ENCODE peak calls at places on chromosomes 11 and 22, in seven cellular contexts. One of them, this sample, is unnamed.

GRCh38 chr11:36447514-36447913 is 62.6 kb downstream of the TRAF6 start:
- DNase-seq in suprapubic skin: no peak
- DNase-seq in uterus: no peak
- DNase-seq in tibial artery: no peak
- DNase-seq in iPS DF 6.9: no peak
- DNase-seq in AG04450: no peak
- DNase-seq in transverse colon: no peak
- DNase-seq in this sample: no peak

GRCh38 chr11:64892838-64893193 is 14.4 kb upstream of the EHD1 start:
- DNase-seq in suprapubic skin: no peak
- DNase-seq in tibial artery: no peak
- DNase-seq in uterus: no peak
- DNase-seq in AG04450: no peak
- DNase-seq in iPS DF 6.9: no peak
- DNase-seq in transverse colon: no peak
- DNase-seq in this sample: no peak

GRCh38 chr11:11345099-11345498 is 8.0 kb downstream of the CSNK2A3 start:
- DNase-seq in tibial artery: no peak
- DNase-seq in suprapubic skin: no peak
- DNase-seq in iPS DF 6.9: no peak
- DNase-seq in AG04450: no peak
- DNase-seq in transverse colon: no peak
- DNase-seq in uterus: no peak
- DNase-seq in this sample: peak; percentile 80

GRCh38 chr11:90803366-90803765 is 580.5 kb upstream of the CHORDC1 start:
- DNase-seq in tibial artery: no peak
- DNase-seq in uterus: no peak
- DNase-seq in iPS DF 6.9: no peak
- DNase-seq in AG04450: no peak
- DNase-seq in suprapubic skin: no peak
- DNase-seq in transverse colon: no peak
- DNase-seq in this sample: no peak

GRCh38 chr11:65396769-65397745 is 10.6 kb downstream of the FRMD8 start:
- DNase-seq in suprapubic skin: no peak
- DNase-seq in transverse colon: no peak
- DNase-seq in iPS DF 6.9: no peak
- DNase-seq in uterus: no peak
- DNase-seq in AG04450: no peak
- DNase-seq in tibial artery: no peak
- DNase-seq in this sample: no peak

GRCh38 chr22:23251445-23252093 is 71.3 kb downstream of the BCR start:
- DNase-seq in AG04450: no peak
- DNase-seq in tibial artery: no peak
- DNase-seq in uterus: no peak
- DNase-seq in transverse colon: peak; percentile 43
- DNase-seq in suprapubic skin: no peak
- DNase-seq in iPS DF 6.9: no peak
- DNase-seq in this sample: no peak

GRCh38 chr22:33028191-33028700 is 29.9 kb downstream of the SYN3 start:
- DNase-seq in tibial artery: peak; percentile 25
- DNase-seq in suprapubic skin: no peak
- DNase-seq in AG04450: no peak
- DNase-seq in uterus: no peak
- DNase-seq in transverse colon: no peak
- DNase-seq in iPS DF 6.9: no peak
- DNase-seq in this sample: no peak

GRCh38 chr11:15149050-15149449 is 34.3 kb downstream of the INSC start:
- DNase-seq in iPS DF 6.9: no peak
- DNase-seq in tibial artery: no peak
- DNase-seq in uterus: no peak
- DNase-seq in AG04450: no peak
- DNase-seq in transverse colon: no peak
- DNase-seq in suprapubic skin: no peak
- DNase-seq in this sample: no peak

GRCh38 chr11:40722179-40722795 is 737.2 kb downstream of the LRRC4C start:
- DNase-seq in iPS DF 6.9: peak; percentile 43
- DNase-seq in AG04450: no peak
- DNase-seq in uterus: no peak
- DNase-seq in suprapubic skin: no peak
- DNase-seq in transverse colon: no peak
- DNase-seq in tibial artery: no peak
- DNase-seq in this sample: no peak

GRCh38 chr11:27447288-27447914 is 25.2 kb downstream of the LGR4 start:
- DNase-seq in AG04450: no peak
- DNase-seq in transverse colon: no peak
- DNase-seq in iPS DF 6.9: no peak
- DNase-seq in tibial artery: no peak
- DNase-seq in suprapubic skin: no peak
- DNase-seq in uterus: no peak
- DNase-seq in this sample: no peak

GRCh38 chr11:64745219-64745522 is 1.2 kb upstream of the RASGRP2 start:
- DNase-seq in iPS DF 6.9: no peak
- DNase-seq in transverse colon: peak; percentile 81
- DNase-seq in uterus: peak; percentile 64
- DNase-seq in tibial artery: peak; percentile 88
- DNase-seq in AG04450: no peak
- DNase-seq in suprapubic skin: peak; percentile 89
- DNase-seq in this sample: peak; percentile 93

GRCh38 chr11:110077866-110078325 is 15.3 kb upstream of the ZC3H12C start:
- DNase-seq in suprapubic skin: no peak
- DNase-seq in iPS DF 6.9: no peak
- DNase-seq in transverse colon: no peak
- DNase-seq in uterus: no peak
- DNase-seq in tibial artery: no peak
- DNase-seq in AG04450: no peak
- DNase-seq in this sample: no peak

GRCh38 chr11:119742263-119742861 is 13.4 kb upstream of the NECTIN1 start:
- DNase-seq in iPS DF 6.9: no peak
- DNase-seq in uterus: peak; percentile 32
- DNase-seq in transverse colon: peak; percentile 36
- DNase-seq in AG04450: no peak
- DNase-seq in suprapubic skin: no peak
- DNase-seq in tibial artery: no peak
- DNase-seq in this sample: no peak

GRCh38 chr11:128471138-128471661 is 116.2 kb downstream of the ETS1 start:
- DNase-seq in suprapubic skin: no peak
- DNase-seq in transverse colon: peak; percentile 52
- DNase-seq in iPS DF 6.9: no peak
- DNase-seq in tibial artery: no peak
- DNase-seq in uterus: no peak
- DNase-seq in AG04450: no peak
- DNase-seq in this sample: no peak

GRCh38 chr22:44486538-44486937 is 11.5 kb downstream of the RTL6 start:
- DNase-seq in uterus: no peak
- DNase-seq in transverse colon: no peak
- DNase-seq in AG04450: no peak
- DNase-seq in iPS DF 6.9: no peak
- DNase-seq in suprapubic skin: no peak
- DNase-seq in tibial artery: no peak
- DNase-seq in this sample: no peak

GRCh38 chr11:33646629-33647028 is 54.0 kb downstream of the C11orf91 start:
- DNase-seq in tibial artery: no peak
- DNase-seq in uterus: no peak
- DNase-seq in suprapubic skin: no peak
- DNase-seq in iPS DF 6.9: no peak
- DNase-seq in transverse colon: no peak
- DNase-seq in AG04450: no peak
- DNase-seq in this sample: no peak

GRCh38 chr11:23755076-23755475 is 741.8 kb upstream of the LUZP2 start:
- DNase-seq in transverse colon: no peak
- DNase-seq in suprapubic skin: no peak
- DNase-seq in iPS DF 6.9: no peak
- DNase-seq in AG04450: no peak
- DNase-seq in tibial artery: no peak
- DNase-seq in uterus: no peak
- DNase-seq in this sample: no peak

GRCh38 chr11:110093407-110094297 is 460 bp downstream of the ZC3H12C start:
- DNase-seq in tibial artery: peak; percentile 77
- DNase-seq in suprapubic skin: peak; percentile 80
- DNase-seq in AG04450: no peak
- DNase-seq in transverse colon: peak; percentile 61
- DNase-seq in uterus: peak; percentile 61
- DNase-seq in iPS DF 6.9: no peak
- DNase-seq in this sample: peak; percentile 73

GRCh38 chr22:37331811-37332536 is 49.7 kb downstream of the CYTH4 start:
- DNase-seq in suprapubic skin: no peak
- DNase-seq in iPS DF 6.9: no peak
- DNase-seq in tibial artery: no peak
- DNase-seq in transverse colon: no peak
- DNase-seq in AG04450: no peak
- DNase-seq in uterus: no peak
- DNase-seq in this sample: no peak

DNA sequence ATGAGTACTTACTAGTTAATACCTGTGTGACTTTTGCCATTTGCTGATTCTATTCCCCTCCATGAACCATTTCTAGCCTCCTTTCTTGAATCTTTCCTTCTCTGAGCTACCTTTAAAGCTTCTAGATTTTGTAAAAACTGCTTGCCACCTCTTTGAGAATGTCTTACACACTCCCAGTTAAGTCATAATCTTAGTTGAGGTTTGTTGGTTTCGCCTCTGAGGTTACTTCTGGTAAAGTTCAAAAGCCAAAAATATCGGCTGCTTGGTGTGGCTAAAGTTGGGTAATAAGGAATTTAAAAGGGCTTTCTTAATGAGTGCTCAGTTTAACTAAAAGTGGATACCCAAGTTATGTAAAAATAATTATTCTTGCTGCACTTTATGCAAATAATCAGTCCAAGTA is 10.4 kb upstream of the GLYAT start:
- DNase-seq in AG04450: no peak
- DNase-seq in transverse colon: no peak
- DNase-seq in suprapubic skin: no peak
- DNase-seq in tibial artery: no peak
- DNase-seq in uterus: no peak
- DNase-seq in iPS DF 6.9: no peak
- DNase-seq in this sample: no peak
- H3K9me3 ChIP-seq in AG04450: no peaks in the 10 kb centered on the region
- H3K9me3 ChIP-seq in transverse colon: peaks cover 11% of the 10 kb centered on the region
- H3K9me3 ChIP-seq in suprapubic skin: peaks cover 3% of the 10 kb centered on the region
- H3K9me3 ChIP-seq in tibial artery: peaks cover 21% of the 10 kb centered on the region
- H3K9me3 ChIP-seq in uterus: no peaks in the 10 kb centered on the region
- H3K9me3 ChIP-seq in iPS DF 6.9: peaks cover 2% of the 10 kb centered on the region
- H3K9me3 ChIP-seq in this sample: peaks cover 20% of the 10 kb centered on the region

DNA sequence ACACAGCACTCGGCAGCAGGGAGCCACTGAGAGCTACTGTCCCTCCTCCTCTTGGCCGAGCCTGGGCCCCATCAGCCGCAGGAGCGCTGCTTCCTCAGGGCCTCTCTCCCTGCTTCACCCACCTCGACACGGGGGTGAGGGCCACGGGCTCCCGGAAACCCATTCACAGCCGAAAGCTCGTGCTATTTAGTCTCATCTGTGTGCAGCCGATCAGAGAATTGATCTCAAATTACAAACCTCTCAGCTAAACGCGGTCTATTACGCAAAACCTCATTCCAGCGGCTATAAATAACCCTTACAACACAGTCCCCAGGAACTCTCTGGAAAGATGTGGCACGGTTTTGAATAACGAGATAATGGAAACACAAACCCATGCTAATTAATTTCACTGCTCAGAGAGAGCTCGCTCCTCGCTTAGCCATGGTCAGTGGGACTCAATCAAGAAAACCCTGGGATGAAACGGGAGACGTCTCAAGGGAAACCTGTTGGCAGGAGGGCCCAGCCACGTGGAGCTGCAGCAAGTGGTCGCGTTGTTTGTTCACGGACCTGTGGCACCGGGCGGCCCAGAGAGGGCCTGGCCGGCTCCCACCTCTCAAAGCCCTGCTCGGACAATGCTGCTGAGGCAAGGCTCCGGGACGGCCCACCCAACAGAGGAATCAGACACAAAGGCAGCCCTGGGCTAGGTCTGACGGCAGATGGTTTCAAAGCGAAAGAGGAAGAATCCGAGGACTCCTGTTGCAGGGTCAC is 210.4 kb downstream of the CTTN start:
- DNase-seq in AG04450: no peak
- DNase-seq in transverse colon: no peak
- DNase-seq in iPS DF 6.9: no peak
- DNase-seq in suprapubic skin: no peak
- DNase-seq in uterus: no peak
- DNase-seq in tibial artery: no peak
- DNase-seq in this sample: peak; percentile 41
- H3K9me3 ChIP-seq in AG04450: peaks cover 59% of the 10 kb centered on the region
- H3K9me3 ChIP-seq in transverse colon: no peaks in the 10 kb centered on the region
- H3K9me3 ChIP-seq in iPS DF 6.9: no peaks in the 10 kb centered on the region
- H3K9me3 ChIP-seq in suprapubic skin: no peaks in the 10 kb centered on the region
- H3K9me3 ChIP-seq in uterus: no peaks in the 10 kb centered on the region
- H3K9me3 ChIP-seq in tibial artery: no peaks in the 10 kb centered on the region
- H3K9me3 ChIP-seq in this sample: no peaks in the 10 kb centered on the region

GRCh38 chr22:47342446-47342845 is 580.0 kb downstream of the TBC1D22A start:
- DNase-seq in uterus: no peak
- DNase-seq in iPS DF 6.9: no peak
- DNase-seq in tibial artery: no peak
- DNase-seq in transverse colon: no peak
- DNase-seq in suprapubic skin: no peak
- DNase-seq in AG04450: no peak
- DNase-seq in this sample: no peak

GRCh38 chr22:47340851-47341436 is 578.5 kb downstream of the TBC1D22A start:
- DNase-seq in uterus: no peak
- DNase-seq in suprapubic skin: no peak
- DNase-seq in transverse colon: no peak
- DNase-seq in AG04450: no peak
- DNase-seq in iPS DF 6.9: no peak
- DNase-seq in tibial artery: no peak
- DNase-seq in this sample: no peak

GRCh38 chr22:47343611-47344010 is 581.2 kb downstream of the TBC1D22A start:
- DNase-seq in iPS DF 6.9: no peak
- DNase-seq in tibial artery: no peak
- DNase-seq in uterus: no peak
- DNase-seq in suprapubic skin: no peak
- DNase-seq in transverse colon: no peak
- DNase-seq in AG04450: no peak
- DNase-seq in this sample: no peak

GRCh38 chr22:47344414-47344813 is 582.0 kb downstream of the TBC1D22A start:
- DNase-seq in iPS DF 6.9: no peak
- DNase-seq in transverse colon: no peak
- DNase-seq in tibial artery: no peak
- DNase-seq in suprapubic skin: no peak
- DNase-seq in uterus: no peak
- DNase-seq in AG04450: no peak
- DNase-seq in this sample: no peak

GRCh38 chr22:47341464-47341863 is 579.0 kb downstream of the TBC1D22A start:
- DNase-seq in transverse colon: no peak
- DNase-seq in suprapubic skin: no peak
- DNase-seq in tibial artery: no peak
- DNase-seq in uterus: no peak
- DNase-seq in AG04450: no peak
- DNase-seq in iPS DF 6.9: no peak
- DNase-seq in this sample: no peak
- H3K9me3 ChIP-seq in transverse colon: no peaks in the 10 kb centered on the region
- H3K9me3 ChIP-seq in suprapubic skin: no peaks in the 10 kb centered on the region
- H3K9me3 ChIP-seq in tibial artery: no peaks in the 10 kb centered on the region
- H3K9me3 ChIP-seq in uterus: no peaks in the 10 kb centered on the region
- H3K9me3 ChIP-seq in AG04450: no peaks in the 10 kb centered on the region
- H3K9me3 ChIP-seq in iPS DF 6.9: peaks cover 30% of the 10 kb centered on the region
- H3K9me3 ChIP-seq in this sample: no peaks in the 10 kb centered on the region

DNA sequence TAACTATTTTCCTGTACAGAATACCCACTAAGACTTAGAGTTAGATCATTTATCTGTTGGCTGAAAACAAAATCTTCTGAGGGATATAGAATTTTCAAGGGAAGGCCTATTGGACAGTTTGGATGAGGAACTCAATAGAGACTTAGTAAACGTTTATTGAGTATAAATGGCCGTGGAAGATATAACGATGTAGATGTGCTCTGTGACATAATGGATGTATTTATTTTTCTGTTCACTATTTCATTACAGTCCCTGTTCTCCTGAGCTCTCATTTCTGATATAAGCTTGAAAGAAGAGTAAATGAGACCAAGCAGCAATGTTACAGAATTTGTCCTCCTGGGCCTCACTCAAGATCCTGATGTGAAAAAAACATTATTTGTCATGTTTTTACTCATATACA is at the start of gene OR4A16:
- DNase-seq in tibial artery: no peak
- DNase-seq in AG04450: no peak
- DNase-seq in suprapubic skin: no peak
- DNase-seq in iPS DF 6.9: no peak
- DNase-seq in transverse colon: no peak
- DNase-seq in uterus: no peak
- DNase-seq in this sample: no peak
- H3K9me3 ChIP-seq in tibial artery: no peaks in the 10 kb centered on the region
- H3K9me3 ChIP-seq in AG04450: peaks cover 6% of the 10 kb centered on the region
- H3K9me3 ChIP-seq in suprapubic skin: peaks cover 4% of the 10 kb centered on the region
- H3K9me3 ChIP-seq in iPS DF 6.9: no peaks in the 10 kb centered on the region
- H3K9me3 ChIP-seq in transverse colon: no peaks in the 10 kb centered on the region
- H3K9me3 ChIP-seq in uterus: no peaks in the 10 kb centered on the region
- H3K9me3 ChIP-seq in this sample: no peaks in the 10 kb centered on the region

This sample was measured in lower lobe of right lung.